ENCODE peak calls at places on chromosomes 3 and 15, in six cellular contexts. Y is IMR-90, G is H9, P is neuronal stem cell, H is H1, E is trophoblast cell. F is an unnamed sample. For H3K4me1, the result is how much of the 10 kb centered on the place peaks cover.

GRCh38 chr3:194312186-194312742 is 38.9 kb downstream of the CPN2 start:
- DNase-seq in Y (no peak), G (no peak), P (no peak), H (no peak), E (no peak), F (no peak)

GRCh38 chr3:129326591-129326990 is 47.9 kb downstream of the HMCES start:
- DNase-seq in Y (no peak), G (no peak), P (no peak), H (no peak), E (no peak), F (no peak)

GRCh38 chr3:11662392-11662990 is 18.8 kb upstream of the VGLL4 start:
- DNase-seq in Y (no peak), G (no peak), P (no peak), H (no peak), E (peak), F (peak)

GRCh38 chr3:82132210-82133069 is 371.0 kb upstream of the GBE1 start:
- DNase-seq in Y (no peak), G (no peak), P (no peak), H (no peak), E (no peak), F (no peak)

GRCh38 chr15:57972801-57973311 is 92.7 kb downstream of the ALDH1A2 start:
- DNase-seq in Y (no peak), G (no peak), P (no peak), H (no peak), E (no peak), F (no peak)

GRCh38 chr3:172446198-172446597 is 2.1 kb downstream of the GHSR start:
- DNase-seq in Y (no peak), G (no peak), P (no peak), H (no peak), E (no peak), F (no peak)

GRCh38 chr15:38150794-38151193 is 101.8 kb upstream of the SPRED1 start:
- DNase-seq in Y (no peak), G (no peak), P (no peak), H (no peak), E (no peak), F (no peak)

GRCh38 chr15:57079907-57080750 is 161.7 kb downstream of the TCF12 start:
- DNase-seq in Y (no peak), G (no peak), P (no peak), H (no peak), E (no peak), F (no peak)

GRCh38 chr3:141000027-141000663 is 51.0 kb upstream of the SPSB4 start:
- DNase-seq in Y (peak), G (peak), P (peak), H (peak), E (peak), F (peak)

GRCh38 chr3:139121513-139122220 is 77.0 kb upstream of the PRR23C start:
- DNase-seq in Y (peak), G (no peak), P (no peak), H (no peak), E (no peak), F (no peak)

GRCh38 chr15:56491110-56491722 is 26.3 kb upstream of the MNS1 start:
- DNase-seq in Y (peak), G (peak), P (peak), H (peak), E (peak), F (peak)

GRCh38 chr3:7977245-7978103 is 524.1 kb upstream of the LMCD1 start:
- DNase-seq in Y (no peak), G (no peak), P (peak), H (no peak), E (no peak), F (no peak)

GRCh38 chr15:33242165-33242564 is 47.7 kb upstream of the FMN1 start:
- DNase-seq in Y (peak), G (peak), P (no peak), H (no peak), E (peak), F (peak)

GRCh38 chr3:59771760-59772159 is 721.9 kb upstream of the CFAP20DC start:
- DNase-seq in Y (peak), G (no peak), P (no peak), H (no peak), E (peak), F (peak)

GRCh38 chr3:38283810-38284775 is 2.0 kb downstream of the SLC22A14 start:
- DNase-seq in Y (peak), G (no peak), P (no peak), H (no peak), E (no peak), F (no peak)

GRCh38 chr3:193704431-193704830 is 111.4 kb downstream of the OPA1 start:
- DNase-seq in Y (no peak), G (peak), P (no peak), H (no peak), E (no peak), F (no peak)

GRCh38 chr3:171565671-171566070 is 105.5 kb upstream of the TNIK start:
- DNase-seq in Y (peak), G (no peak), P (no peak), H (no peak), E (no peak), F (peak)

GRCh38 chr3:106130384-106131084 is 261.7 kb upstream of the CBLB start:
- DNase-seq in Y (peak), G (no peak), P (no peak), H (no peak), E (peak), F (peak)

GRCh38 chr3:177932346-177932745 is 603.9 kb upstream of the KCNMB2 start:
- DNase-seq in Y (no peak), G (no peak), P (no peak), H (no peak), E (no peak), F (no peak)

GRCh38 chr3:32818431-32819085 is 761 bp downstream of the TRIM71 start:
- DNase-seq in Y (no peak), G (no peak), P (no peak), H (no peak), E (peak), F (no peak)

GRCh38 chr3:63492464-63492863 is 160.0 kb upstream of the SNTN start:
- DNase-seq in Y (no peak), G (no peak), P (no peak), H (no peak), E (no peak), F (no peak)

GRCh38 chr15:28897861-28898608 is 12.3 kb downstream of the APBA2 start:
- DNase-seq in Y (no peak), G (no peak), P (no peak), H (no peak), E (no peak), F (no peak)

GRCh38 chr15:57708047-57708446 is 1.5 kb downstream of the POLR2M start:
- DNase-seq in Y (peak), G (no peak), P (no peak), H (no peak), E (no peak), F (peak)

GRCh38 chr3:64174328-64174727 is 50.9 kb downstream of the PRICKLE2 start:
- DNase-seq in Y (no peak), G (no peak), P (no peak), H (no peak), E (peak), F (no peak)

GRCh38 chr3:176514297-176514696 is 683.0 kb downstream of the TBL1XR1 start:
- DNase-seq in Y (peak), G (peak), P (peak), H (peak), E (peak), F (peak)

GRCh38 chr15:89837830-89838178 is 23.2 kb upstream of the ANPEP start:
- DNase-seq in Y (no peak), G (no peak), P (no peak), H (no peak), E (no peak), F (no peak)

GRCh38 chr15:54120949-54121463 is 142.8 kb downstream of the UNC13C start:
- DNase-seq in Y (no peak), G (no peak), P (no peak), H (no peak), E (no peak), F (no peak)

GRCh38 chr15:71411538-71412482 is 296.5 kb downstream of the THSD4 start:
- DNase-seq in Y (peak), G (no peak), P (no peak), H (no peak), E (no peak), F (peak)

GRCh38 chr15:31296304-31297220 is 30.1 kb upstream of the KLF13 start:
- DNase-seq in Y (no peak), G (peak), P (no peak), H (no peak), E (no peak), F (no peak)

GRCh38 chr3:123595396-123595795 is 10.5 kb upstream of the HACD2 start:
- DNase-seq in Y (no peak), G (no peak), P (no peak), H (no peak), E (no peak), F (no peak)

GRCh38 chr3:177089120-177089519 is 108.2 kb downstream of the TBL1XR1 start:
- DNase-seq in Y (no peak), G (peak), P (no peak), H (no peak), E (peak), F (no peak)

GRCh38 chr15:42921049-42921731 is 612 bp upstream of the TTBK2 start:
- DNase-seq in Y (peak), G (no peak), P (peak), H (no peak), E (peak), F (peak)

GRCh38 chr15:28917791-28918140 is 32.0 kb downstream of the APBA2 start:
- DNase-seq in Y (no peak), G (no peak), P (no peak), H (no peak), E (no peak), F (no peak)

GRCh38 chr3:173650596-173650995 is 253.1 kb downstream of the NLGN1 start:
- DNase-seq in Y (no peak), G (no peak), P (no peak), H (no peak), E (no peak), F (no peak)

GRCh38 chr3:56970401-56971002 is 90.0 kb upstream of the SPATA12 start:
- DNase-seq in Y (peak), G (peak), P (no peak), H (no peak), E (peak), F (peak)

GRCh38 chr3:116444819-116445290 is 432 bp downstream of the LSAMP start:
- DNase-seq in Y (no peak), G (peak), P (no peak), H (peak), E (no peak), F (peak)

GRCh38 chr15:79988448-79989117 is 17.6 kb upstream of the BCL2A1 start:
- DNase-seq in Y (no peak), G (no peak), P (no peak), H (no peak), E (no peak), F (no peak)

GRCh38 chr15:79987969-79988368 is 17.0 kb upstream of the BCL2A1 start:
- DNase-seq in Y (no peak), G (no peak), P (no peak), H (no peak), E (no peak), F (no peak)

GRCh38 chr15:79990280-79990996 is 19.4 kb upstream of the BCL2A1 start:
- DNase-seq in Y (no peak), G (no peak), P (no peak), H (no peak), E (no peak), F (no peak)

GRCh38 chr15:79990997-79991334 is 20.0 kb upstream of the BCL2A1 start:
- DNase-seq in Y (no peak), G (no peak), P (no peak), H (no peak), E (no peak), F (no peak)

GRCh38 chr15:79989682-79990081 is 18.7 kb upstream of the BCL2A1 start:
- DNase-seq in Y (peak), G (no peak), P (no peak), H (no peak), E (no peak), F (peak)
- H4K91ac ChIP-seq in Y (no peak), G (no peak), P (no peak), H (no peak), E (no peak), F (no peak)

DNA sequence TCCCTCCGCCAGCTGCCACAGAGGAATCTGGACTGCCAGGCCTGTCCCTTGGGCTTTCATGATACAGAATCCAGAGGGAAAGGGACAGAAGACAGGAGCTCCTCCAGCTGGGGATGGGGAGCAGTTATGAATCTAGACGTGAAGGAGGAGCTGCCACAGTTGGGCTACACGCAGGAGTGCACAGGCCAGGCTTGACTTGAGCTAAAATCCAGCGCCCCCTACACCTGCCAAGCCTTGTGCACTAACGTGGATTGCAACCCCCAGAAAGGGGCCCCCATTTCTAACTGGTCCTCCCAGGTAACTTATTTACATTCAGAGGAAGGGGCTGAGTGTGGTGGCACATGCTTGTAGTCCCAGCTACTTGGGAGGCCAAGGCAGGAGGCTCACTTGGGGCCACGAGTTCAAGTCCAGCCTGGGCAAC is 14.3 kb downstream of the KLHL6 start:
- DNase-seq in Y (no peak), G (no peak), P (no peak), H (no peak), E (no peak), F (no peak)
- H3K4me1 ChIP-seq in Y (under half), G (under half), P (under half), H (under half), E (under half), F (under half)

DNA sequence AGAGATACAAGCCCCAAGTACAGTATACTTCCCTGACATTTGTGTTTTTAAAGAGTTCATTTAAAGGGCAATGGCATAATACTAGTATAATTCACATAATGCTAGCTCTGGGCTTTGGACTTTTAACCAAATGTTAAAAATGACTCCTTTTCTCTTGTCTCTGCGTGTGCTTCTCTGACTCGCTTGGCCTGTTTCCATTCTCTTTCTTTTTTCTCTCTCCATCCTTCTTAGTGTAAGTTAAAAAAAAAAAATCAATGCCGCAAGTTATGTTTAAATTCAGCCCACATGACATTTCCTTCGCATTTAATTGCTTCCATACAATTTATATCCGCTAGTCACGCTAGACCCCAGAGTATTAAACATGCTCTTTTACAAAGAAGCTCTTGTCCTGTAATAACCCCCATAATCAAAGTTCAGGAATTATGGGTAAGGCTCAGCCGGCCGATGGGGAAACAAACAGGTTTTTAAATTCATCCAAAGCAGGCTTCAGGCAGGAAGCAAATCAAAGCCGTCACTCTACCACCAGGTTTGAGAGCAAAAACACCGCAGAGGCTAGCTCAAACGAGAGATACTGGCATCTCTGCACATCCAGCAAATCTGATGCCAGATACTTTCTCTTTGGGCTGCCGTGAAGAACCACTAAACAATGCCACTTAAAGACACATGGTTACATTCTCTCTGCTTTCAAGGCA is 19.3 kb downstream of the WWTR1 start:
- DNase-seq in Y (peak), G (no peak), P (no peak), H (no peak), E (no peak), F (peak)
- H4K91ac ChIP-seq in Y (peak), G (no peak), P (no peak), H (no peak), E (no peak), F (no peak)

DNA sequence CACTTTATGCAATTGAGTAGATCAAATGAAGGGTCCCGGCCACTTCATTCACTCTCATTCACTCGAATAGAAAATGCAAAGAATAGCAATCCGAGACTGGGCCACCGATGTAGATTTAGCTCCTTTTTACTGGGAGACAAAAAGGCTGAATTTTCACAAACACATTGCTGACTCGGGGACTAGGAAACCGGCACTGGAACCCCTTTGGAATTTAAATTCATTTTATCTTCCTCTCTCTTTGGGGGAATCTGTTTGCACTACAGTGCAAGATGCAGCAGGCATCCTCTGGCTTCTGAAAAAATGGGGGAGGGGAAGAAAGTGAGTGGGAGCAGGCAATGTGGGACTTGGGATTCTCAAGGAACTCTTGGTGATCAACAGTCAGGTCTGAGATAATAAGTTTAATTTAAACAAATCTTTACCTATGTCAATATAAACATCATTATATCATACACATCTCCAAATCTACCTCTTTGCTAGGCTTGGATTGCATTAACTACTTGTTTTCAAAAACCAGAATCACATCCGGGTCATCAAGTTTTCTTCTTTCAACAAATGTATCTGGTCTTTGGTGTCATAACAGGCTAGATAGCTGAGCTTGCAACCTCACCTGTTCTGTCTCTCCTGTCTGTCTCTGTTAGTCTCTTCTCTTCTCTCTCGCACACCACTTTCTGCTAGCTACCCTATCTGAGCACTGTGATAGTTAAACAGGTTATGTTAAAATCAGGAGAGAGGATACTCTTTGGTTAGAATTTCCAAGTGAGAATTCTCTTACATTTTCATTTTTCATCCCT is 6.6 kb downstream of the FOXB1 start:
- DNase-seq in Y (no peak), G (no peak), P (peak), H (no peak), E (no peak), F (no peak)
- H3K4me1 ChIP-seq in Y (under half), G (under half), P (half or more), H (under half), E (under half), F (under half)

DNA sequence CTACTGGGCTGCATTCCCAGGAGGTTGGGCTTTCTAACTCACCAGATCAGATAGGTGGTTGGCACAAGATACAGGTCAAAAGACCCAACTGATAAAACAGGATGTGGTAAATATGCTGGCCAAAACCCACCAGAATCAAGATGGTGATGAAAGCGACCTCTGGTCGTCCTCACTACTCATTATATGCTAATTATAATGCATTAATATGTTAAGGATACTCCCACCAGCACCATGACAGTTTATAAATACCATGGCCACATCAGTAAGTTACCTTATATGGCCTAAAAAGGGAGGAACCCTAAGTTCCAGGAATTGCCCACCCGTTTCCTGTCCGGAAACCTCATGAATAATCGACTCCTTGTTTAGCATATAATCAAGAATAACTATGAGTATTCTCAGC is 31.6 kb downstream of the CFAP44 start:
- DNase-seq in Y (no peak), G (no peak), P (no peak), H (no peak), E (no peak), F (no peak)
- H4K91ac ChIP-seq in Y (no peak), G (no peak), P (no peak), H (no peak), E (no peak), F (no peak)

GRCh38 chr3:197516517-197516889 is 39.3 kb downstream of the BDH1 start:
- DNase-seq in Y (peak), G (no peak), P (no peak), H (no peak), E (peak), F (peak)
- H3K4me1 ChIP-seq in Y (under half), G (under half), P (under half), H (under half), E (under half), F (under half)

GRCh38 chr3:97256060-97256459 is 441.7 kb downstream of the EPHA6 start:
- DNase-seq in Y (no peak), G (no peak), P (no peak), H (no peak), E (no peak), F (no peak)
- H4K91ac ChIP-seq in Y (no peak), G (no peak), P (no peak), H (no peak), E (no peak), F (no peak)

GRCh38 chr15:78063966-78064365 is 13.5 kb downstream of the TBC1D2B start:
- DNase-seq in Y (peak), G (no peak), P (no peak), H (no peak), E (no peak), F (no peak)
- H3K4me1 ChIP-seq in Y (under half), G (under half), P (under half), H (under half), E (under half), F (under half)

F was measured in mesenchymal stem cell.